ENCODE peak calls at places on chromosome 14, in five cellular contexts. W, T, L, Q and I are unnamed samples. For H3K4me1, the result is how much of the 10 kb centered on the place peaks cover.

GRCh38 chr14:71354801-71355200 is 447.5 kb downstream of the PCNX1 start:
- DNase-seq in W (no peak), T (no peak), L (no peak), Q (peak), I (no peak)

GRCh38 chr14:79834856-79835255 is 376.4 kb downstream of the DIO2 start:
- DNase-seq in W (no peak), T (no peak), L (no peak), Q (no peak), I (no peak)

GRCh38 chr14:37036669-37037341 is 135.6 kb downstream of the SLC25A21 start:
- DNase-seq in W (no peak), T (no peak), L (peak), Q (peak), I (no peak)

GRCh38 chr14:26412421-26412820 is 185.4 kb downstream of the NOVA1 start:
- DNase-seq in W (no peak), T (no peak), L (no peak), Q (no peak), I (no peak)

GRCh38 chr14:105999361-106000028 is 473.1 kb downstream of the TMEM121 start:
- DNase-seq in W (peak), T (peak), L (peak), Q (no peak), I (peak)

GRCh38 chr14:58238252-58239247 is 6.1 kb upstream of the PSMA3 start:
- DNase-seq in W (peak), T (no peak), L (no peak), Q (no peak), I (no peak)

GRCh38 chr14:48563465-48563864 is 888.1 kb upstream of the MDGA2 start:
- DNase-seq in W (no peak), T (peak), L (no peak), Q (peak), I (no peak)

GRCh38 chr14:92252291-92252690 is 70.7 kb upstream of the SLC24A4 start:
- DNase-seq in W (no peak), T (no peak), L (no peak), Q (no peak), I (no peak)

GRCh38 chr14:21711360-21711961 is 37.8 kb upstream of the OR4E1 start:
- DNase-seq in W (no peak), T (peak), L (no peak), Q (peak), I (no peak)

GRCh38 chr14:81509838-81510452 is 23.7 kb downstream of the SEL1L start:
- DNase-seq in W (no peak), T (no peak), L (no peak), Q (no peak), I (no peak)

GRCh38 chr14:32408018-32408417 is 78.9 kb downstream of the AKAP6 start:
- DNase-seq in W (no peak), T (no peak), L (peak), Q (no peak), I (peak)

GRCh38 chr14:22850944-22851790 is 14.8 kb downstream of the MMP14 start:
- DNase-seq in W (peak), T (no peak), L (peak), Q (peak), I (peak)

GRCh38 chr14:64444984-64445845 is 20.1 kb upstream of the AKAP5 start:
- DNase-seq in W (peak), T (peak), L (no peak), Q (no peak), I (no peak)

GRCh38 chr14:68076451-68076850 is 256.9 kb downstream of the RAD51B start:
- DNase-seq in W (no peak), T (peak), L (no peak), Q (peak), I (no peak)

GRCh38 chr14:55356913-55357312 is 54.7 kb downstream of the ATG14 start:
- DNase-seq in W (no peak), T (no peak), L (no peak), Q (peak), I (no peak)

GRCh38 chr14:36647827-36648753 is 13.6 kb upstream of the PAX9 start:
- DNase-seq in W (peak), T (peak), L (no peak), Q (peak), I (no peak)

GRCh38 chr14:87944987-87945604 is 47.9 kb downstream of the GALC start:
- DNase-seq in W (no peak), T (peak), L (no peak), Q (peak), I (no peak)

GRCh38 chr14:96162265-96162664 is 42.4 kb upstream of the BDKRB2 start:
- DNase-seq in W (no peak), T (no peak), L (no peak), Q (no peak), I (no peak)

GRCh38 chr14:86961106-86961716 is 1031.8 kb downstream of the GALC start:
- DNase-seq in W (no peak), T (peak), L (no peak), Q (peak), I (no peak)

GRCh38 chr14:22400590-22401259 is 188.3 kb downstream of the DAD1 start:
- DNase-seq in W (no peak), T (no peak), L (no peak), Q (no peak), I (no peak)

GRCh38 chr14:36105401-36105800 is 71.1 kb downstream of the PTCSC3 start:
- DNase-seq in W (no peak), T (peak), L (no peak), Q (peak), I (no peak)

GRCh38 chr14:70394674-70395073 is 22.2 kb downstream of the SYNJ2BP start:
- DNase-seq in W (no peak), T (no peak), L (no peak), Q (no peak), I (no peak)

GRCh38 chr14:53060046-53060445 is 93.1 kb downstream of the DDHD1 start:
- DNase-seq in W (no peak), T (no peak), L (no peak), Q (no peak), I (no peak)

GRCh38 chr14:20973501-20973900 is 16.3 kb upstream of the METTL17 start:
- DNase-seq in W (no peak), T (no peak), L (no peak), Q (no peak), I (no peak)

GRCh38 chr14:58243790-58244555 is 670 bp upstream of the PSMA3 start:
- DNase-seq in W (no peak), T (peak), L (no peak), Q (peak), I (no peak)

GRCh38 chr14:32417956-32418552 is 89.0 kb downstream of the AKAP6 start:
- DNase-seq in W (peak), T (peak), L (no peak), Q (peak), I (peak)

GRCh38 chr14:103543721-103544626 is 15.0 kb downstream of the TRMT61A start:
- DNase-seq in W (no peak), T (no peak), L (peak), Q (no peak), I (peak)

GRCh38 chr14:74959596-74960180 is 4.3 kb upstream of the PGF start:
- DNase-seq in W (no peak), T (no peak), L (no peak), Q (peak), I (no peak)

GRCh38 chr14:102501751-102502315 is 7.7 kb downstream of the ANKRD9 start:
- DNase-seq in W (no peak), T (no peak), L (no peak), Q (no peak), I (no peak)

GRCh38 chr14:68018598-68018997 is 199.0 kb downstream of the RAD51B start:
- DNase-seq in W (no peak), T (no peak), L (no peak), Q (peak), I (no peak)

GRCh38 chr14:64363265-64363840 is 24.8 kb upstream of the MTHFD1 start:
- DNase-seq in W (no peak), T (no peak), L (no peak), Q (peak), I (no peak)

GRCh38 chr14:81400202-81400678 is at the start of gene STON2:
- DNase-seq in W (no peak), T (peak), L (peak), Q (peak), I (no peak)

GRCh38 chr14:98599082-98599481 is 672.9 kb downstream of the BCL11B start:
- DNase-seq in W (no peak), T (no peak), L (no peak), Q (no peak), I (no peak)

GRCh38 chr14:32407170-32407569 is 78.1 kb downstream of the AKAP6 start:
- DNase-seq in W (no peak), T (no peak), L (no peak), Q (no peak), I (no peak)

GRCh38 chr14:101370593-101371569 is 190.4 kb upstream of the DIO3 start:
- DNase-seq in W (no peak), T (no peak), L (no peak), Q (no peak), I (no peak)

GRCh38 chr14:101367421-101368261 is 193.7 kb upstream of the DIO3 start:
- DNase-seq in W (no peak), T (no peak), L (no peak), Q (no peak), I (no peak)

GRCh38 chr14:32560213-32560857 is 231.2 kb downstream of the AKAP6 start:
- DNase-seq in W (peak), T (peak), L (peak), Q (peak), I (no peak)

GRCh38 chr14:104794099-104794498 is 1.4 kb downstream of the AKT1 start:
- DNase-seq in W (peak), T (peak), L (peak), Q (peak), I (no peak)

DNA sequence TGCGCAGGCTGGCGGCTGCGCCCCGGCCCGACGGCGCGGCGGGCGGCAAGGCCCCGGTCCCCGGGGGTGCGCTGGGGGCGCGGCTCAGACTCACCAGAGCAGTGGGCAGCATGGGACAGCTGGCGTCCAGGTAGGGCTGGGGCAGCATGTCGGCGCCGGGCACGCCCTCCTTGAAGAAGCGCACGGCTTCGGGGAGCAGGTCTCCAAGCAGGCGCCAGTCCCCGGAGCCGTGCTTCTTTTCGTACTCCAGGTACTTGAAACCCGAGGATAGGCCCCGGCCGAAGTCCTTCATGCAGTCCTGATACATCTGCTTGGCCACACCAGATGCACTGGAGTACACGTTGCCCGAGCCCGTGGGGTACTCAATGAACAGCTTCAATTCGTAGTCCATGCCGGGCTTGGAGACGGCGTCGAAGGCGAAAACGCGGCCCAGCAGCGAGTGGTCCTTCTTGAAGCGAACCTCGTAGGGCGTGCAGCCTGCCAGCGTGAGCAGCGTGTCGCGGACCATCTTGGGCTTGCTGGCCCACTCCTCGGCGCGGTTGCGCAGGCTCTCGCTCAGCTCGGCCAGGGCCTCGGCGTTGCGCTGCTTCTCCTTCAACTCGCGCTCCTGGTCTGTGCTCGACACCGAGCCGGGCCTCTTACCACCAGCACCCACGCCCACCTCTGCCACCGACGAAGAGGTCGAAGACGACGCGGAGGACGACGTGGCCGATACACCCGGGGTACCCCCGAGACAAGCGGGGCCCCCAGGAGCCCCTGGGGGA is 2.2 kb downstream of the IRF2BPL start:
- DNase-seq in W (peak), T (peak), L (peak), Q (peak), I (peak)
- H3K4me1 ChIP-seq in W (under half), T (half or more), L (half or more), Q (under half), I (half or more)

DNA sequence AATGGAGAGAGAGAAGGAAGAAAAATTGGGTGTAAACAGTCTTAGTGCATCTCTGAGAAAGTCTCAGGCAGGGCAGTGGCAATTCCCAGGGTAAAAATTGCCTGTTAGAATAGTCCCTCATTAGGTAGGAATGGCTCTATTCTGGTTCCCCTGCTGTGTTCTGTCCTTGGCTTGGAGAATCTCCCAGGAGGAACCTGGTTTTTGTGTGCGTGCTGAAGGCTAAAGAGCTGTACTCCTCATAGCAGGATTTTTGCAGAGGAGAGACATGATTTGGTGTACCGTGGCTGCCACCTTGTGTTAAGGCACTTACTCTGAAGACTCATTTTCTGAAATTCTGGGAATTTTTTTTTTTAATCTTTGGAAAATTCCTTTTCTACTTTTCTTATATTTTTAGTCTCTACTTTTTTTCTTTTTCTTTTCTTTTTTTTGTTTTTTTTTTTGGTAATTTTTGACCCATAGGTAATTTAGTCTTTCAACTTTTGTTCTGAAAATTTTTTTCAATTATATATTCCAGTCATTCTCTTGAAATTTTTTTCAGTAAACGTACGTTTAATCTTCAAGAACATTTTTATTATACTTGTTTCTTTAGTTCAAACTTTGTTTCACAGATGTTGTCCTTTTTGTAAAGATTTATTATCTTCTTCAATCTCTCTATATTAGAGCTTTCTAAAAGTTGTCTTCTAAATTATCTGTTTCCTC is 63.8 kb downstream of the FBXO33 start:
- DNase-seq in W (peak), T (peak), L (no peak), Q (peak), I (no peak)
- TF ChIP-seq CTCF in W (peak), T (peak), L (peak), Q (peak), I (peak)

GRCh38 chr14:99750746-99751450 is 42.3 kb upstream of the EML1 start:
- DNase-seq in W (no peak), T (no peak), L (no peak), Q (no peak), I (no peak)
- H3K4me1 ChIP-seq in W (under half), T (half or more), L (half or more), Q (half or more), I (half or more)

GRCh38 chr14:50667491-50668007 is 557 bp downstream of the SAV1 start:
- DNase-seq in W (peak), T (no peak), L (no peak), Q (peak), I (no peak)

GRCh38 chr14:50666772-50667490 is 1.2 kb downstream of the SAV1 start:
- DNase-seq in W (peak), T (peak), L (peak), Q (peak), I (no peak)

GRCh38 chr14:50669441-50669986 is 1.4 kb upstream of the SAV1 start:
- DNase-seq in W (no peak), T (no peak), L (no peak), Q (no peak), I (no peak)

GRCh38 chr14:50668852-50669194 is 717 bp upstream of the SAV1 start:
- DNase-seq in W (no peak), T (no peak), L (no peak), Q (no peak), I (no peak)

DNA sequence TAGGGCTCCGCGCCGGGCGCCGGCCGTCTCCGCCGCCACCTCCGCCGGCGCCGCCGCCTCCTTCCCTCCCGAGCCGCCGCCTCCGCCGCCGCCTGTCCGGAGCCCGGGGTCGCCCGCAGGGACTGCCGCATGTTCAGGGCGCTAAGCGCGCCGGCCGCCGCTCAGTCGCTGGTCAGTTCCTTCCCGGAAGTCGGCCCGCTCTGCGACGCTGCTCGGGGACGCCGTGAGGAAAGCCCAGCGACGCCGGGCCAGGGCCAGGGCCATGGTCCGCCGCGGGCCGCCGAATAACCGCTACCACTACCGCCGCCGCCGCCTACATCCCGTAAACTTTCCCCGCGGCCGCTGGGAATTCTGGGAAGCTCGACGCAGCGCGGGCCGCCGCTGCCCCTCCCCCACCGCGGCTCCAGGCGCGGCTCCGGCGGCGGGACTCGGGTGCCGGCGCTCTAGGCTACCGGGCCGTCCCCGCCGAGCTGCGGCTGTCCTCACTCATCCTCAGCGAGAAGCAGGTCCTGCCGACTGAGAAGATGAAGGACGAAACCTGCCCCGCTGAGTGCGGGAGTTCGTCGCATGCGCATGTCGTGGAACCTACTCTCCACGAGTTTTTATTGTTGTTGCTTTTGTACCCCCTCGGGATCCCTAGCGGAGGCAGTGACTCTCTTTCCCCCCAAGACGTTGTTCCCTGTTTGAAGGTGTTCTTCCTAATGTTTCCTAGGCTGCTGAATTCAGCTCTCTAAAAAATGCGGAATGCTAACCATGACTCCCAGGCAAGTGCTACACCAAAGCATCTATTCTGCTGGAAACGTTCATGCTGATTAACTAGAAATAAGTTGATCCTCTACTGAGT is at the start of gene SAV1:
- DNase-seq in W (peak), T (peak), L (peak), Q (peak), I (peak)
- TF ChIP-seq CTCF in W (no peak), T (peak), L (no peak), Q (no peak), I (no peak)